ENCODE peak calls at places on chromosome 12, in four cellular contexts. K, O, T and S are unnamed samples.

GRCh38 chr12:129719426-129719825 is 184.4 kb downstream of the TMEM132D start:
- DNase-seq in K (no peak), O (no peak), T (no peak), S (no peak)

GRCh38 chr12:5428332-5429221 is 3.3 kb upstream of the NTF3 start:
- DNase-seq in K (no peak), O (no peak), T (no peak), S (no peak)

GRCh38 chr12:9648701-9649531 is 20.6 kb upstream of the CLEC2D start:
- DNase-seq in K (no peak), O (no peak), T (no peak), S (no peak)

GRCh38 chr12:6229823-6230222 is 29.6 kb downstream of the CD9 start:
- DNase-seq in K (peak), O (no peak), T (no peak), S (peak)

GRCh38 chr12:93146278-93146939 is 217.3 kb upstream of the EEA1 start:
- DNase-seq in K (no peak), O (no peak), T (no peak), S (no peak)

GRCh38 chr12:121128908-121129704 is 3.6 kb upstream of the P2RX7 start:
- DNase-seq in K (peak), O (peak), T (peak), S (peak)

GRCh38 chr12:122965356-122965755 is 907 bp downstream of the ABCB9 start:
- DNase-seq in K (no peak), O (no peak), T (no peak), S (no peak)

GRCh38 chr12:88371416-88372183 is 208.7 kb downstream of the KITLG start:
- DNase-seq in K (no peak), O (no peak), T (no peak), S (no peak)

GRCh38 chr12:54068423-54069070 is 14.9 kb downstream of the HOXC4 start:
- DNase-seq in K (no peak), O (no peak), T (no peak), S (no peak)

GRCh38 chr12:52519826-52520662 is at the start of gene KRT5:
- DNase-seq in K (no peak), O (no peak), T (no peak), S (no peak)

GRCh38 chr12:69330475-69331473 is 17.4 kb upstream of the LYZ start:
- DNase-seq in K (peak), O (no peak), T (no peak), S (peak)

GRCh38 chr12:32148372-32148771 is 41.7 kb downstream of the BICD1 start:
- DNase-seq in K (no peak), O (no peak), T (no peak), S (no peak)

GRCh38 chr12:39571351-39571750 is 48.3 kb downstream of the ABCD2 start:
- DNase-seq in K (no peak), O (no peak), T (no peak), S (no peak)

GRCh38 chr12:57072661-57073060 is 5.9 kb downstream of the NEMP1 start:
- DNase-seq in K (no peak), O (no peak), T (no peak), S (no peak)